ENCODE peak calls at places on chromosomes 13 and 19, in seven cellular contexts. Z is heart left ventricle, Y is psoas muscle, S is cardiac muscle cell, B is tibial nerve, J is upper lobe of left lung, Q is AG04450. D is an unnamed sample.
A peak's percentile ranks its signal among the peaks of the same experiment; 100 is the strongest.

GRCh38 chr13:31023126-31023525 is 90.7 kb downstream of the TEX26 start:
- DNase-seq in J (no peak), Z (no peak), S (no peak), Y (no peak), B (no peak), Q (no peak), D (no peak)

GRCh38 chr13:94233401-94233800 is 246.1 kb downstream of the DCT start:
- DNase-seq in S (peak; percentile 95), Y (peak; percentile 24), Z (no peak), Q (peak; percentile 79), B (no peak), J (no peak), D (no peak)

GRCh38 chr19:4232614-4233281 is 3.4 kb downstream of the EBI3 start:
- DNase-seq in S (no peak), Y (no peak), J (no peak), Z (no peak), B (no peak), Q (no peak), D (no peak)

GRCh38 chr19:4844348-4845179 is 13.1 kb upstream of the TICAM1 start:
- DNase-seq in Y (no peak), Q (no peak), S (peak; percentile 84), B (no peak), J (no peak), Z (peak; percentile 65), D (no peak)

GRCh38 chr13:91719033-91719432 is 320.6 kb downstream of the GPC5 start:
- DNase-seq in Y (peak; percentile 9), Z (no peak), J (no peak), S (peak; percentile 14), Q (no peak), B (no peak), D (no peak)

GRCh38 chr19:38412491-38412890 is 9.6 kb downstream of the FAM98C start:
- DNase-seq in J (no peak), B (no peak), S (no peak), Q (no peak), Y (no peak), Z (no peak), D (no peak)

GRCh38 chr13:50125556-50126377 is 110.5 kb downstream of the KCNRG start:
- DNase-seq in Y (peak; percentile 96), Q (peak; percentile 66), Z (peak; percentile 96), S (peak; percentile 96), J (peak; percentile 96), B (peak; percentile 96), D (peak; percentile 98)

GRCh38 chr13:35810286-35810685 is 320.9 kb downstream of the DCLK1 start:
- DNase-seq in B (no peak), Y (no peak), J (no peak), Q (no peak), Z (no peak), S (no peak), D (no peak)

GRCh38 chr13:95896302-95896701 is 156.9 kb downstream of the UGGT2 start:
- DNase-seq in Y (no peak), S (peak; percentile 56), Z (no peak), J (no peak), B (no peak), Q (no peak), D (no peak)

GRCh38 chr13:51258612-51259358 is 36.6 kb downstream of the FAM124A start:
- DNase-seq in B (no peak), Q (no peak), S (no peak), J (no peak), Z (peak; percentile 45), Y (no peak), D (no peak)

GRCh38 chr19:30668521-30669155 is 296.5 kb downstream of the ZNF536 start:
- DNase-seq in S (no peak), J (no peak), Y (no peak), Z (no peak), B (no peak), Q (no peak), D (no peak)

GRCh38 chr19:12156254-12157058 is at the start of gene ZNF625:
- DNase-seq in Z (peak; percentile 93), Q (peak; percentile 43), J (peak; percentile 96), S (peak; percentile 92), Y (peak; percentile 84), B (peak; percentile 54), D (peak; percentile 90)

DNA sequence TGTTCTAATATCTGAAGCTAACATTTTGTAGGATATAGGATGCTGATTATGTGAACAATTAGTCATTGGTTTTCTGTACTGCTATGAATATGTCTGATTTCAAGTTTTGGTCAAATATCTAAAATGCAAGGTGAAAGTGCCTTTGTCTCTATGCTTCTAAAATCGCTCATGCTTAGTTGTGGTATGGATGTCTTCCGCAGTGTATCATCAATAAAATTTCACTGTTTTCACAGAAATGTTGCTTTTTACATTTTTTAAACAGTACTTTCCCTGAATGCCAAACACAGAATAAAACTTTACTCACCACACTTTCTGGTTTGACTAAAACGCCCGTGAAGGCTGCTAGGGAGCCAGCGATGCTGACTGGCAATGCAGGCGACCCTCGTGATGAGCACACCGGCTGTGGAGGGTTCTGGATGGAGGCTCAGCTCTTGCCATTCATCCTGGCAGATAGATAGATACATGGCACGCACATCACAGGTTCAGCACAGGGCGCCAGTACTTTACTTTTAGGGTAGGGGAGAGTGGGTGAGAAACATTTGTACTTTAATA is 40.1 kb downstream of the SLC7A9 start:
- DNase-seq in Y (no peak), Z (no peak), Q (no peak), B (no peak), S (no peak), J (no peak), D (no peak)
- H3K27ac ChIP-seq in Y (no peak overlapping the region), Z (no peak overlapping the region), Q (no peak overlapping the region), B (no peak overlapping the region), S (no peak overlapping the region), J (no peak overlapping the region), D (no peak overlapping the region)

GRCh38 chr13:46665630-46666482 is 112.9 kb downstream of the LRCH1 start:
- DNase-seq in S (no peak), B (no peak), Z (no peak), J (no peak), Y (no peak), Q (no peak), D (no peak)
- H3K27ac ChIP-seq in S (peak overlapping the region; percentile 79), B (no peak overlapping the region), Z (peak overlapping the region; percentile 56), J (no peak overlapping the region), Y (no peak overlapping the region), Q (peak overlapping the region; percentile 68), D (peak overlapping the region; percentile 3)

GRCh38 chr19:55226788-55227187 is 1.8 kb downstream of the TMEM86B start:
- DNase-seq in Q (no peak), B (no peak), Z (peak; percentile 19), J (no peak), Y (no peak), S (no peak), D (no peak)
- H3K27ac ChIP-seq in Q (no peak overlapping the region), B (no peak overlapping the region), Z (no peak overlapping the region), J (no peak overlapping the region), Y (no peak overlapping the region), S (peak overlapping the region; percentile 89), D (no peak overlapping the region)

DNA sequence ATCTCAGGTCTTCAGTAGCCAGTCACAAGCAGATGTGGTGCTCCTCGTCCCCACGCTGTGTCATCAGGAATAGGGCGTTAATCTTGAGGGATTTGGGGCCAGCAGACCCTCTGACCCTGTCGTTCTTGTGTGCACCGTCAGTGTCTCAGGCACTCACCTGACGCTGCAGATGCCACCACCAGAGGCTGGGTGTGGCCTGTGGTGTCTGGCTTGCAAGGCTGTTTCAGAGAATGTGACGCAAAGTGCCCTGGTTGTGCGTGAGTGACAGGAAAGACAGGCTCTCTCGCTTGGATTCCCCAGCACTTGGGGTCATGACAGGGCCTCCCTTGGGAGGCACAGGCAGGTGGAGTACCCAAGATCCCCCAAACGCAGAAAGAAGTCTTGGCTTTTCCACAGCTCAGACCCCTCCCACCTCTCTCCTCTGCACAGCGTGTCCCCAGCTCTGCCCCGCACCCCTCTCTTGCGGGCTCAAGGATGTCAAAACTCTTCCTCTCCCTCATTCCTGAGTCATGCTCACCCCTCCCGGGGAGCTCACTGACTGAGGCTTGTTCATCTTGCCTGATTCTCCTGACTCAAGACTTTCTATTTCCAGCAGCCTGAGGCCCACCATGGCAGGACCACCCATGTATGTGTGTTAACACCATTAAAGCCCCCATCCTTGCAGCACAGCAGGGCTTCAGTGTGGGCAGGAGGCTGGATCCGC is 21.0 kb downstream of the DHX34 start:
- DNase-seq in B (no peak), J (peak; percentile 78), Q (peak; percentile 23), Y (peak; percentile 42), Z (no peak), S (peak; percentile 70), D (peak; percentile 74)
- H3K27ac ChIP-seq in B (no peak overlapping the region), J (peak overlapping the region; percentile 52), Q (peak overlapping the region; percentile 52), Y (no peak overlapping the region), Z (no peak overlapping the region), S (no peak overlapping the region), D (peak overlapping the region; percentile 11)

GRCh38 chr13:22107549-22107948 is 436.7 kb downstream of the FGF9 start:
- DNase-seq in Y (no peak), S (no peak), J (no peak), B (no peak), Q (no peak), Z (no peak), D (no peak)
- H3K27ac ChIP-seq in Y (no peak overlapping the region), S (no peak overlapping the region), J (no peak overlapping the region), B (no peak overlapping the region), Q (no peak overlapping the region), Z (no peak overlapping the region), D (no peak overlapping the region)

GRCh38 chr19:9150650-9151049 is 10.5 kb downstream of the ZNF317 start:
- DNase-seq in B (no peak), S (no peak), Z (no peak), J (no peak), Y (no peak), Q (no peak), D (no peak)
- H3K27ac ChIP-seq in B (no peak overlapping the region), S (no peak overlapping the region), Z (no peak overlapping the region), J (no peak overlapping the region), Y (no peak overlapping the region), Q (no peak overlapping the region), D (no peak overlapping the region)